ENCODE peak calls at places on chromosomes 16 and 17, in seven cellular contexts. Q is fibroblast of lung, D is A549, X is tibial nerve, Y is endodermal cell, N is left ventricle myocardium inferior, P is GM23338. R is an unnamed sample.

GRCh38 chr17:1920948-1921351 is 91.1 kb downstream of the RPA1 start:
- DNase-seq in Q (peak; percentile 21), D (no peak), X (no peak), Y (no peak), N (no peak), P (no peak), R (no peak)

GRCh38 chr17:42673885-42674754 is 2.7 kb downstream of the PLEKHH3 start:
- DNase-seq in Q (peak; percentile 57), D (peak; percentile 66), X (no peak), Y (peak; percentile 93), N (peak; percentile 77), P (peak; percentile 91), R (no peak)

GRCh38 chr17:1234455-1234854 is 35.8 kb upstream of the BHLHA9 start:
- DNase-seq in Q (no peak), D (no peak), X (no peak), Y (no peak), N (no peak), P (no peak), R (no peak)

GRCh38 chr17:51585514-51586104 is 325.3 kb downstream of the UTP18 start:
- DNase-seq in Q (no peak), D (peak; percentile 40), X (no peak), Y (peak; percentile 90), N (no peak), P (peak; percentile 76), R (no peak)

GRCh38 chr17:61279476-61280145 is 120.0 kb upstream of the TBX2 start:
- DNase-seq in Q (peak; percentile 23), D (no peak), X (no peak), Y (no peak), N (no peak), P (no peak), R (no peak)

GRCh38 chr16:72999541-73000019 is 48.3 kb downstream of the ZFHX3 start:
- DNase-seq in Q (no peak), D (no peak), X (no peak), Y (no peak), N (no peak), P (no peak), R (no peak)

GRCh38 chr16:50120732-50121131 is 32.4 kb upstream of the TENT4B start:
- DNase-seq in Q (no peak), D (no peak), X (no peak), Y (no peak), N (no peak), P (no peak), R (no peak)

GRCh38 chr16:89355686-89356085 is 134.7 kb downstream of the ANKRD11 start:
- DNase-seq in Q (no peak), D (no peak), X (no peak), Y (no peak), N (no peak), P (no peak), R (no peak)

GRCh38 chr17:70276931-70277330 is 107.6 kb downstream of the KCNJ2 start:
- DNase-seq in Q (peak; percentile 50), D (no peak), X (no peak), Y (no peak), N (no peak), P (no peak), R (no peak)

GRCh38 chr16:50940275-50940854 is 198.5 kb downstream of the CYLD start:
- DNase-seq in Q (no peak), D (no peak), X (no peak), Y (peak; percentile 50), N (no peak), P (no peak), R (no peak)

GRCh38 chr17:45428050-45428953 is 4.4 kb downstream of the ARHGAP27 start:
- DNase-seq in Q (peak; percentile 44), D (peak; percentile 83), X (peak; percentile 49), Y (peak; percentile 98), N (peak; percentile 73), P (peak; percentile 85), R (no peak)

GRCh38 chr16:52470601-52471000 is 76.3 kb downstream of the TOX3 start:
- DNase-seq in Q (no peak), D (no peak), X (no peak), Y (no peak), N (no peak), P (peak; percentile 77), R (no peak)

GRCh38 chr17:64171041-64171440 is 41.1 kb upstream of the ERN1 start:
- DNase-seq in Q (peak; percentile 37), D (peak; percentile 16), X (no peak), Y (no peak), N (no peak), P (no peak), R (no peak)

GRCh38 chr17:32871736-32872135 is 5.2 kb downstream of the MYO1D start:
- DNase-seq in Q (no peak), D (no peak), X (no peak), Y (no peak), N (no peak), P (no peak), R (no peak)

GRCh38 chr16:48608871-48609452 is 1.0 kb downstream of the N4BP1 start:
- DNase-seq in Q (peak; percentile 22), D (no peak), X (no peak), Y (peak; percentile 72), N (no peak), P (no peak), R (no peak)

GRCh38 chr16:48609453-48610023 is 442 bp downstream of the N4BP1 start:
- DNase-seq in Q (peak; percentile 54), D (peak; percentile 47), X (no peak), Y (no peak), N (peak; percentile 74), P (peak; percentile 63), R (no peak)

GRCh38 chr16:48607056-48607825 is 2.7 kb downstream of the N4BP1 start:
- DNase-seq in Q (peak; percentile 90), D (peak; percentile 37), X (no peak), Y (peak; percentile 60), N (no peak), P (no peak), R (no peak)

GRCh38 chr16:48605518-48606110 is 4.4 kb downstream of the N4BP1 start:
- DNase-seq in Q (no peak), D (no peak), X (no peak), Y (no peak), N (peak; percentile 36), P (no peak), R (no peak)

DNA sequence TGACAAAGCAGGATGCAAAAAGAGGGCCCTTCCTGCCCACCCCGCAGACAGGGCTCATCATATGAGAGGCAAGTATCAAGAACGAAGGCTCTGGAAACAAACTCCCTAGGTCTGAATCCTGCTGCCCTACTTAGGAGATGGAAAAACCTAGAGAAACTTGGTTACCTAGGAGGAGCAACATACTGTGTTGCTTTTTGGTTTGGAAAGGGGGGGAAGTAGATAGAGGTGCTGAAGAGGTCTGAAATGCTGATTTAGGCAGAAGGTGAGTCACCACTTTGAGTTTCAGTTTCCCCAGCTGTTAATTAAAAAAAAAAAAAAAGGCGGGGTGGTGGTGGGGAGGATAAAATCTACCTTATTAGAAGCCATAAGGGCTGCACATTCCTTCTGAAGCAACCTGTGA is 1.5 kb downstream of the N4BP1 start:
- DNase-seq in Q (peak; percentile 34), D (no peak), X (no peak), Y (no peak), N (no peak), P (no peak), R (no peak)
- H3K4me1 ChIP-seq in Q (peaks cover 2% of the 10 kb centered on the region), D (peaks cover 42% of the 10 kb centered on the region), X (peaks cover 69% of the 10 kb centered on the region), Y (peaks cover 11% of the 10 kb centered on the region), N (peaks cover 92% of the 10 kb centered on the region), P (peaks cover 52% of the 10 kb centered on the region), R (peaks cover 47% of the 10 kb centered on the region)

GRCh38 chr16:56936491-56936890 is 4.5 kb downstream of the HERPUD1 start:
- DNase-seq in Q (no peak), D (no peak), X (no peak), Y (no peak), N (no peak), P (no peak), R (no peak)

GRCh38 chr16:56938664-56939513 is 6.9 kb downstream of the HERPUD1 start:
- DNase-seq in Q (no peak), D (no peak), X (no peak), Y (no peak), N (no peak), P (no peak), R (no peak)

GRCh38 chr16:56939801-56940200 is 7.9 kb downstream of the HERPUD1 start:
- DNase-seq in Q (no peak), D (no peak), X (no peak), Y (no peak), N (no peak), P (no peak), R (no peak)

GRCh38 chr16:56935201-56935600 is 3.3 kb downstream of the HERPUD1 start:
- DNase-seq in Q (no peak), D (no peak), X (no peak), Y (no peak), N (no peak), P (no peak), R (no peak)

DNA sequence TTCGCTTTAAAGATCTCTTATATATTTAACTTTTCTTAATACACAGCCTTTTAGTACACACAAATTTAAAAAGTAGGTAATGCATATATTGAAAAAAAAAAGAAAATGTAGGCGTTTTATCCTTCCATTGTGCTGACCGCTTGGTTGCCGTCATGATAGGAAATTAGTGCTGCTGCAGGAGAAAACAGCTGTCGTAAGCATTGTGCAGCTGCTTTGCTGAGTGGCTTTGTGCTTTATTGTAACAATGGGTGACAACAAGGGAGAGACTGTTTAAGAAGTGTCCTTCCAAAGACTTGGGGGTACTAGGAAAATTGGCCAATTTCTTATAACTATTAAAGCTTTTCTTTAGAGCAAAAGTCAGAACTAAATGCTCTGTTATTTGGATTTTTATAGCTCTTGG is 5.0 kb downstream of the HERPUD1 start:
- DNase-seq in Q (no peak), D (no peak), X (no peak), Y (no peak), N (no peak), P (no peak), R (no peak)
- H3K4me1 ChIP-seq in Q (no peaks in the 10 kb centered on the region), D (peaks cover 34% of the 10 kb centered on the region), X (peaks cover 83% of the 10 kb centered on the region), Y (no peaks in the 10 kb centered on the region), N (peaks cover 76% of the 10 kb centered on the region), P (peaks cover 3% of the 10 kb centered on the region), R (peaks cover 32% of the 10 kb centered on the region)

GRCh38 chr17:27542841-27543463 is 86.7 kb downstream of the KSR1 start:
- DNase-seq in Q (no peak), D (no peak), X (no peak), Y (no peak), N (no peak), P (no peak), R (no peak)
- H3K4me1 ChIP-seq in Q (peaks cover 9% of the 10 kb centered on the region), D (peaks cover 88% of the 10 kb centered on the region), X (peaks cover 52% of the 10 kb centered on the region), Y (peaks cover 3% of the 10 kb centered on the region), N (peaks cover 24% of the 10 kb centered on the region), P (no peaks in the 10 kb centered on the region), R (peaks cover 16% of the 10 kb centered on the region)

GRCh38 chr17:13429201-13429600 is 172.5 kb downstream of the HS3ST3A1 start:
- DNase-seq in Q (peak; percentile 92), D (no peak), X (no peak), Y (no peak), N (no peak), P (no peak), R (no peak)
- H3K4me1 ChIP-seq in Q (peaks cover 6% of the 10 kb centered on the region), D (peaks cover 6% of the 10 kb centered on the region), X (peaks cover 7% of the 10 kb centered on the region), Y (no peaks in the 10 kb centered on the region), N (no peaks in the 10 kb centered on the region), P (no peaks in the 10 kb centered on the region), R (no peaks in the 10 kb centered on the region)

GRCh38 chr17:67046398-67046797 is 2.0 kb downstream of the CACNG1 start:
- DNase-seq in Q (no peak), D (no peak), X (no peak), Y (no peak), N (no peak), P (no peak), R (no peak)
- H3K4me1 ChIP-seq in Q (no peaks in the 10 kb centered on the region), D (no peaks in the 10 kb centered on the region), X (no peaks in the 10 kb centered on the region), Y (no peaks in the 10 kb centered on the region), N (peaks cover 18% of the 10 kb centered on the region), P (no peaks in the 10 kb centered on the region), R (no peaks in the 10 kb centered on the region)